ENCODE peak calls at places on chromosomes 6 and 20, in five cellular contexts. E is right lobe of liver, H is cardiac muscle cell, O is heart left ventricle, Y is right atrium auricular region. B is an unnamed sample.

GRCh38 chr6:21102201-21102600 is 491.4 kb upstream of the SOX4 start:
- DNase-seq in E (no peak), H (no peak), O (no peak), Y (no peak), B (no peak)

GRCh38 chr20:58054744-58055373 is 173.6 kb downstream of the ANKRD60 start:
- DNase-seq in E (no peak), H (peak; percentile 33), O (no peak), Y (peak; percentile 65), B (peak; percentile 52)

GRCh38 chr20:40945189-40945588 is 83.4 kb upstream of the TOP1 start:
- DNase-seq in E (no peak), H (no peak), O (no peak), Y (no peak), B (no peak)

GRCh38 chr20:3697588-3698235 is 14.7 kb downstream of the SIGLEC1 start:
- DNase-seq in E (no peak), H (no peak), O (no peak), Y (no peak), B (no peak)

GRCh38 chr20:35828434-35828833 is 56.6 kb downstream of the PHF20 start:
- DNase-seq in E (peak; percentile 49), H (no peak), O (peak; percentile 58), Y (no peak), B (no peak)

GRCh38 chr6:4567141-4567540 is 209.1 kb upstream of the CDYL start:
- DNase-seq in E (no peak), H (peak; percentile 19), O (no peak), Y (no peak), B (no peak)

GRCh38 chr6:157813191-157813590 is 9.9 kb upstream of the SNX9 start:
- DNase-seq in E (no peak), H (peak; percentile 59), O (peak; percentile 52), Y (no peak), B (peak; percentile 26)

GRCh38 chr6:124430741-124431140 is 531.5 kb upstream of the RNF217 start:
- DNase-seq in E (no peak), H (no peak), O (no peak), Y (no peak), B (no peak)

GRCh38 chr20:2006452-2007381 is 12.9 kb upstream of the PDYN start:
- DNase-seq in E (no peak), H (peak; percentile 79), O (no peak), Y (no peak), B (no peak)

GRCh38 chr20:58893355-58894151 is 41.0 kb downstream of the GNAS start:
- DNase-seq in E (no peak), H (no peak), O (no peak), Y (no peak), B (no peak)

GRCh38 chr6:100381111-100381510 is 83.6 kb downstream of the SIM1 start:
- DNase-seq in E (no peak), H (peak; percentile 46), O (no peak), Y (no peak), B (no peak)

GRCh38 chr6:109369724-109370123 is 12.5 kb downstream of the CD164 start:
- DNase-seq in E (no peak), H (no peak), O (no peak), Y (no peak), B (no peak)
- H3K36me3 ChIP-seq in E (peaks cover 68% of the 10 kb centered on the region), H (peaks cover 50% of the 10 kb centered on the region), O (peaks cover 100% of the 10 kb centered on the region), Y (peaks cover 66% of the 10 kb centered on the region), B (peaks cover 9% of the 10 kb centered on the region)

GRCh38 chr6:111580826-111581505 is 24.7 kb downstream of the TRAF3IP2 start:
- DNase-seq in E (no peak), H (peak; percentile 34), O (no peak), Y (no peak), B (no peak)
- TF ChIP-seq CTCF in E (no peak), H (no peak), O (no peak), Y (peak; percentile 28), B (no peak)

GRCh38 chr20:32437391-32438074 is 79.4 kb downstream of the ASXL1 start:
- DNase-seq in E (no peak), H (no peak), O (no peak), Y (peak; percentile 28), B (no peak)

GRCh38 chr20:32440069-32440757 is 82.1 kb downstream of the ASXL1 start:
- DNase-seq in E (peak; percentile 86), H (no peak), O (no peak), Y (peak; percentile 34), B (no peak)

GRCh38 chr20:32436968-32437367 is 78.8 kb downstream of the ASXL1 start:
- DNase-seq in E (no peak), H (no peak), O (no peak), Y (peak; percentile 28), B (peak; percentile 21)

GRCh38 chr20:32439132-32439829 is 81.2 kb downstream of the ASXL1 start:
- DNase-seq in E (no peak), H (peak; percentile 44), O (no peak), Y (peak; percentile 59), B (no peak)

DNA sequence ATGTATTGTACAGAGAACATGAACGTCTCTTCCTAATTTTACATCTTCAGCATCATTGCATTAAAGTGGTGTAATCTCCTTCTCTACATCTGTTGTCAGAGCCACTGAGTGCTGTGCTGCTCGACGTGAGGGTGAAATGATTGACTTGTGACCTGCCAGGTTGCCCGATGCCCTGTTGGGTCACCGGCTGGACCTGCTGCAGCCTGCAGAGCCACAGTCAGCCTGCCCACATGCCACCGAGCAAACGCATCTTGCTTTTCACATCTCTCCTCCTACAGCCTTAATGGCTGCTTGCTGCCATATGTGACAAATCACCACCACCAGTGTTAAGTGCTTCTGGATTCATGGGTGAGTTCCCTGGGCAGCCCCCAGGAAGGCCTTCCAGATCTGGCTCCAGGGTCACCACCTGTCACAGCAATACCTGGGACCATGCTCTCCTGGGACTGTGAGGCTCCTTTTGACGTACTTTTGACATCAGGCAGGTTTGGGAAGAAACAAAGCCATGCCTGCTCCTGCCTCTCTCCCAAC is 80.3 kb downstream of the ASXL1 start:
- DNase-seq in E (no peak), H (no peak), O (no peak), Y (peak; percentile 40), B (no peak)
- H3K36me3 ChIP-seq in E (peaks cover 39% of the 10 kb centered on the region), H (peaks cover 41% of the 10 kb centered on the region), O (peaks cover 85% of the 10 kb centered on the region), Y (peaks cover 73% of the 10 kb centered on the region), B (no peaks in the 10 kb centered on the region)

GRCh38 chr6:82589509-82590206 is 226.0 kb downstream of the TPBG start:
- DNase-seq in E (no peak), H (peak; percentile 62), O (no peak), Y (no peak), B (no peak)

GRCh38 chr6:82588020-82588419 is 224.4 kb downstream of the TPBG start:
- DNase-seq in E (no peak), H (no peak), O (no peak), Y (no peak), B (no peak)

GRCh38 chr6:82588859-82589412 is 225.3 kb downstream of the TPBG start:
- DNase-seq in E (no peak), H (no peak), O (no peak), Y (no peak), B (no peak)
- TF ChIP-seq CTCF in E (no peak), H (no peak), O (no peak), Y (no peak), B (no peak)

DNA sequence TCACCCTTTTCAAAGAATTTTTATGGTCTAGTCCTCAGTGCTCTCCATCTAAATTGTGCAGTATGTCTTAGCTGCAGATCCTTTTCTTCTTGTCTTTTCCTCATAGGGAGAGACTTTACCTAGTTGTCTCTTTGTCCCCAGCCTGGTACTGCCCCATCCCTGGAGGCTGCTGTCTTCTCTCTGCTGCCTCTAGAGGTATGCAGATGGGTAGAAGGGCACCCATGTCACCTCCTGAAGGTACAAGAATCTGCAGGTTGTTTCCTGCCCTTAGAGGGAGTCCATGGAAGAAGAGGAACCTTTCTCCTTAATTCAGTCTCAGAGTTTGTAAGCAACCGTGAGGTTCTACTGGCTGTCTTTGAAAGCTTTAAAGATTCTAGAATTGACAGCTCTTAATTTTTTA is 39.1 kb downstream of the MCM8 start:
- DNase-seq in E (no peak), H (no peak), O (no peak), Y (no peak), B (no peak)
- H3K36me3 ChIP-seq in E (no peaks in the 10 kb centered on the region), H (peaks cover 10% of the 10 kb centered on the region), O (peaks cover 52% of the 10 kb centered on the region), Y (peaks cover 3% of the 10 kb centered on the region), B (no peaks in the 10 kb centered on the region)

DNA sequence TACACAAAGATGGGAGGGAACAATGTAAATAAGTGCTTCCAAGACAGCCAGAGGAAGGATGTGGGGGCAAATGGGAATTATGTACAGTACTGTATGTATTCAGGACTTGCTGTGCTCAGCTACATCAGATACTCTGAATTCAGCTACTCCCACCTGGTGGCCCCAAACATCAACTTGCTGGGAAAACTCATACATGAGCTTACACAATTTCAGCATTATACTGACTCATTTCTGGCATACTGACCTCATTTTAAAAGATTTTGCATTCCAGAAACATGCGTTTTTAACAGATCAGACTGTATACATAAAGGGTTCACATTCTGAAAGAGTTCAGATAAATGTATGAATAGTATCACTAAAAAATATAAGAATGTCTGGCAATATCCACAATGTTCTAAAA is 59.7 kb downstream of the GPX5 start:
- DNase-seq in E (no peak), H (peak; percentile 75), O (no peak), Y (no peak), B (no peak)
- TF ChIP-seq CTCF in E (no peak), H (peak; percentile 36), O (no peak), Y (no peak), B (no peak)

DNA sequence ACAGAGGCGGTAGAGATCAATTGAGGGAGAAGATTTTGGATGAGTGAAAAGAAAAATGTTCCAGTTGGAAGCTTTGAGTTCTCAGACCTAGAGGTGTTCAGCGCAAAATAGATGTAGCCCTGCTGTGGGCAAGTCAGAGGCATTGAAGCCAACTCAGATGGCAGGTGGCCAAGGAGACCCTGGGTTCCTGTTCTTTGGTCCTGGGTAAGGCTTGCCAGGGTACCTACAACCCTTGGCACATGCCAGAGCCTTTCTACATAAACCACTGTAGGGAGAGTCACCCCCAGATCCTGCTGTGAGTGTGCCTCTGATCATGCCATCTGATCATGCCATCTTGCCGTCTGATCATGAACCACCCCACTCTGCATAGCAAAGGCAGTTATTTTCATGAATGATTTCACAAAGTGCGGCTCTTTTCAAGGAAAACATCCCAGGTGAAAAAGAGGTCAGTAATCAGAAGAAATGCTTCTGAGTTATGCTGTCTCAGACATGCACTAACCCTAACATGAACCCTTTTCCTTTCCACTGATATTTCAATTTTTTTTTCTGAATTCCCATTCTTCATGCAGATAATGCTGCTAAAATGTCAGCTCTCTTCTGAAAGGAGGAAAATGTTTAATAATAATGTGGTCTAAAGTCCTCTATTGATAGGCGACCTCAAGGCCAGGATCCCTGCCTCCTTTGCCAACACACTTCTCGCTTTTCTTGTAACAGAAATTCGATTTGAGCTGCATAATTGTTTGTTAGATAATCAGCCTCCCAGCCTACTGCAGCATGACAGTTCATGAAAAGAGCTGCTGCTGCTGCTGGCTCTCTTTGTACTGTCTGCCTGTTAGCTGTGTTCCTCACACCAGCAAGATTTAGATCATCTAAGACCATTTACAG is 153.7 kb downstream of the MTHFD1L start:
- DNase-seq in E (no peak), H (no peak), O (no peak), Y (peak; percentile 50), B (no peak)
- H3K36me3 ChIP-seq in E (no peaks in the 10 kb centered on the region), H (peaks cover 2% of the 10 kb centered on the region), O (no peaks in the 10 kb centered on the region), Y (no peaks in the 10 kb centered on the region), B (no peaks in the 10 kb centered on the region)

GRCh38 chr6:50610562-50610961 is 102.8 kb upstream of the TFAP2D start:
- DNase-seq in E (no peak), H (no peak), O (no peak), Y (no peak), B (no peak)
- TF ChIP-seq CTCF in E (no peak), H (no peak), O (no peak), Y (no peak), B (no peak)

GRCh38 chr6:126066068-126067048 is 80.0 kb downstream of the TRMT11 start:
- DNase-seq in E (peak; percentile 76), H (peak; percentile 46), O (no peak), Y (no peak), B (no peak)
- H3K36me3 ChIP-seq in E (no peaks in the 10 kb centered on the region), H (no peaks in the 10 kb centered on the region), O (no peaks in the 10 kb centered on the region), Y (no peaks in the 10 kb centered on the region), B (no peaks in the 10 kb centered on the region)

GRCh38 chr6:88983532-88983931 is 20.1 kb upstream of the RNGTT start:
- DNase-seq in E (peak; percentile 57), H (peak; percentile 74), O (no peak), Y (no peak), B (peak; percentile 27)
- TF ChIP-seq CTCF in E (peak; percentile 54), H (peak; percentile 78), O (peak; percentile 45), Y (peak; percentile 63), B (peak; percentile 31)

B was measured in mucosa of descending colon.